ENCODE peak calls at places on chromosomes 4 and X, in seven cellular contexts. P is ELR; U is Right ventricle myocardium superior; O is fibroblast of lung; T is neural crest cell; A is stimulated activated CD4-positive, alpha-beta T cell treated with anti-CD3 and anti-CD28 coated beads, Interleukin-15, amount 100 ng/mL, for 24 hours; H is HFFc6. J is an unnamed sample.

GRCh38 chr4:98572697-98573096 is 85.7 kb downstream of the TSPAN5 start:
- DNase-seq in T (no peak), O (no peak), A (no peak), H (no peak), P (no peak), U (no peak), J (no peak)

GRCh38 chr4:174714393-174715211 is 114.4 kb downstream of the GLRA3 start:
- DNase-seq in O (peak), T (peak), P (peak), U (no peak), A (peak), H (no peak), J (peak)

GRCh38 chrX:47458528-47458927 is 24.5 kb downstream of the ZNF41 start:
- DNase-seq in T (no peak), A (no peak), U (no peak), P (no peak), H (no peak), O (no peak), J (no peak)

GRCh38 chr4:145179201-145179860 is 1.1 kb downstream of the OTUD4 start:
- DNase-seq in P (peak), T (peak), A (peak), H (peak), U (peak), O (peak), J (peak)

GRCh38 chrX:112147206-112147605 is 64.6 kb upstream of the TRPC5 start:
- DNase-seq in O (peak), U (no peak), P (peak), H (no peak), A (no peak), T (peak), J (peak)

GRCh38 chr4:152278505-152279301 is 257.2 kb downstream of the FBXW7 start:
- DNase-seq in H (no peak), T (no peak), U (no peak), A (no peak), O (no peak), P (no peak), J (no peak)

GRCh38 chr4:110869114-110869513 is 246.2 kb upstream of the PITX2 start:
- DNase-seq in H (peak), O (peak), A (no peak), P (peak), T (no peak), U (no peak), J (no peak)

GRCh38 chr4:6940744-6941137 is 31.1 kb downstream of the TBC1D14 start:
- DNase-seq in T (no peak), H (no peak), P (no peak), O (no peak), U (peak), A (no peak), J (no peak)

GRCh38 chrX:102835504-102836146 is 101.4 kb upstream of the RAB40AL start:
- DNase-seq in T (no peak), A (peak), P (peak), U (no peak), H (peak), O (no peak), J (no peak)

GRCh38 chr4:33031328-33031727 is 2311.2 kb downstream of the PCDH7 start:
- DNase-seq in T (no peak), U (no peak), O (no peak), H (no peak), A (no peak), P (no peak), J (no peak)

GRCh38 chr4:67366341-67366861 is 178.9 kb downstream of the CENPC start:
- DNase-seq in T (no peak), H (no peak), U (no peak), O (peak), P (no peak), A (no peak), J (no peak)

GRCh38 chr4:122854860-122855259 is 28.2 kb downstream of the FGF2 start:
- DNase-seq in P (no peak), H (no peak), A (no peak), O (no peak), U (no peak), T (no peak), J (no peak)

GRCh38 chrX:144946696-144947095 is 300.6 kb upstream of the SPANXN1 start:
- DNase-seq in U (no peak), T (no peak), O (no peak), A (no peak), H (no peak), P (no peak), J (no peak)

GRCh38 chrX:153522259-153522658 is 4.8 kb downstream of the ATP2B3 start:
- DNase-seq in A (no peak), H (no peak), U (no peak), P (no peak), T (no peak), O (no peak), J (no peak)

GRCh38 chr4:139872274-139872673 is 206.7 kb downstream of the MGST2 start:
- DNase-seq in A (no peak), T (no peak), H (peak), U (no peak), O (peak), P (peak), J (no peak)

GRCh38 chr4:22458112-22458511 is 57.8 kb downstream of the ADGRA3 start:
- DNase-seq in O (no peak), P (no peak), H (no peak), T (no peak), U (no peak), A (no peak), J (no peak)

GRCh38 chr4:169720529-169720928 is 37.2 kb downstream of the HPF1 start:
- DNase-seq in H (no peak), O (no peak), A (no peak), P (no peak), T (no peak), U (no peak), J (no peak)

GRCh38 chr4:68878048-68878447 is 62.3 kb downstream of the UGT2B10 start:
- DNase-seq in O (no peak), T (no peak), H (no peak), A (no peak), P (no peak), U (no peak), J (no peak)

GRCh38 chr4:139311909-139312308 is 9.6 kb upstream of the NDUFC1 start:
- DNase-seq in P (no peak), U (no peak), T (no peak), A (no peak), O (no peak), H (no peak), J (no peak)

GRCh38 chrX:108250654-108251579 is 159.3 kb downstream of the ATG4A start:
- DNase-seq in U (peak), A (no peak), T (no peak), H (no peak), O (no peak), P (no peak), J (no peak)

GRCh38 chrX:126820700-126821420 is 1.3 kb downstream of the PRR32 start:
- DNase-seq in U (peak), H (no peak), A (no peak), P (no peak), O (no peak), T (no peak), J (no peak)

GRCh38 chr4:180827193-180827592 is 1416.0 kb upstream of the TENM3 start:
- DNase-seq in A (no peak), O (peak), U (no peak), P (peak), H (no peak), T (no peak), J (no peak)

GRCh38 chr4:119692001-119692400 is 63.4 kb upstream of the PDE5A start:
- DNase-seq in P (peak), T (no peak), H (peak), O (peak), A (no peak), U (no peak), J (no peak)

GRCh38 chrX:53305996-53306937 is 24.9 kb upstream of the IQSEC2 start:
- DNase-seq in P (no peak), H (no peak), O (no peak), T (no peak), U (no peak), A (no peak), J (no peak)

GRCh38 chr4:176660561-176660960 is 132.2 kb downstream of the VEGFC start:
- DNase-seq in T (no peak), U (no peak), H (no peak), O (no peak), P (peak), A (no peak), J (no peak)

GRCh38 chr4:158996669-158997074 is 106.2 kb upstream of the RAPGEF2 start:
- DNase-seq in H (peak), O (peak), P (peak), T (no peak), U (no peak), A (no peak), J (no peak)

GRCh38 chr4:142407569-142407968 is 438.5 kb downstream of the INPP4B start:
- DNase-seq in P (peak), A (no peak), O (peak), U (no peak), H (peak), T (no peak), J (no peak)

GRCh38 chr4:176187610-176188009 is 7.8 kb downstream of the SPATA4 start:
- DNase-seq in U (no peak), A (peak), T (no peak), P (peak), H (peak), O (peak), J (no peak)

GRCh38 chr4:85824166-85824945 is 349.4 kb downstream of the ARHGAP24 start:
- DNase-seq in O (peak), A (no peak), P (no peak), U (no peak), T (no peak), H (no peak), J (no peak)

GRCh38 chr4:19298998-19299397 is 952.7 kb upstream of the SLIT2 start:
- DNase-seq in U (no peak), H (peak), O (no peak), A (no peak), P (peak), T (no peak), J (no peak)

GRCh38 chr4:98745372-98745771 is 87.0 kb upstream of the TSPAN5 start:
- DNase-seq in A (peak), P (peak), T (no peak), U (no peak), O (no peak), H (peak), J (no peak)

GRCh38 chrX:150363561-150364346 is 637 bp downstream of the MAMLD1 start:
- DNase-seq in P (peak), O (peak), H (no peak), T (peak), U (peak), A (peak), J (no peak)

GRCh38 chrX:153370293-153371055 is 30.7 kb downstream of the PNMA6E start:
- DNase-seq in O (no peak), T (no peak), A (no peak), H (no peak), U (no peak), P (peak), J (no peak)

GRCh38 chr4:5003372-5003857 is 15.8 kb downstream of the CYTL1 start:
- DNase-seq in H (no peak), T (no peak), U (no peak), A (no peak), O (no peak), P (no peak), J (no peak)

GRCh38 chrX:97547873-97548578 is 664.3 kb downstream of the RPA4 start:
- DNase-seq in P (peak), O (peak), H (peak), A (no peak), U (no peak), T (no peak), J (no peak)

GRCh38 chr4:40586034-40586433 is 43.6 kb downstream of the RBM47 start:
- DNase-seq in O (peak), H (no peak), P (peak), U (no peak), T (no peak), A (no peak), J (no peak)

GRCh38 chrX:64867217-64867616 is 109.0 kb downstream of the ZC4H2 start:
- DNase-seq in U (no peak), O (no peak), H (no peak), A (no peak), T (no peak), P (no peak), J (no peak)